ENCODE peak calls at places on chromosome 11, in five cellular contexts. One of them, this sample, is unnamed.

GRCh38 chr11:111719379-111719778 is 46.8 kb downstream of the PPP2R1B start:
- DNase-seq in A549: no peak
- DNase-seq in K562: no peak
- DNase-seq in HepG2: no peak
- DNase-seq in GM12878: no peak
- DNase-seq in this sample: no peak

GRCh38 chr11:35363246-35364100 is 55.9 kb downstream of the SLC1A2 start:
- DNase-seq in A549: no peak
- DNase-seq in K562: no peak
- DNase-seq in HepG2: no peak
- DNase-seq in GM12878: no peak
- DNase-seq in this sample: no peak

GRCh38 chr11:90847268-90847886 is 624.5 kb upstream of the CHORDC1 start:
- DNase-seq in A549: no peak
- DNase-seq in K562: no peak
- DNase-seq in HepG2: no peak
- DNase-seq in GM12878: no peak
- DNase-seq in this sample: no peak

GRCh38 chr11:110897035-110897434 is 184.8 kb upstream of the ARHGAP20 start:
- DNase-seq in A549: no peak
- DNase-seq in K562: no peak
- DNase-seq in HepG2: no peak
- DNase-seq in GM12878: no peak
- DNase-seq in this sample: no peak

GRCh38 chr11:32213223-32213622 is 122.3 kb downstream of the RCN1 start:
- DNase-seq in A549: peak
- DNase-seq in K562: no peak
- DNase-seq in HepG2: no peak
- DNase-seq in GM12878: no peak
- DNase-seq in this sample: peak

GRCh38 chr11:132008226-132008625 is 637.8 kb downstream of the NTM start:
- DNase-seq in A549: no peak
- DNase-seq in K562: no peak
- DNase-seq in HepG2: no peak
- DNase-seq in GM12878: no peak
- DNase-seq in this sample: no peak

GRCh38 chr11:113160652-113161051 is 153.7 kb upstream of the TTC12 start:
- DNase-seq in A549: no peak
- DNase-seq in K562: no peak
- DNase-seq in HepG2: no peak
- DNase-seq in GM12878: no peak
- DNase-seq in this sample: no peak

GRCh38 chr11:86940122-86940777 is 14.9 kb downstream of the FZD4 start:
- DNase-seq in A549: no peak
- DNase-seq in K562: peak
- DNase-seq in HepG2: peak
- DNase-seq in GM12878: no peak
- DNase-seq in this sample: no peak

GRCh38 chr11:279966-280761 is 2.0 kb downstream of the NLRP6 start:
- DNase-seq in A549: peak
- DNase-seq in K562: no peak
- DNase-seq in HepG2: no peak
- DNase-seq in GM12878: no peak
- DNase-seq in this sample: no peak

GRCh38 chr11:110529043-110529442 is 99.3 kb downstream of the FDX1 start:
- DNase-seq in A549: peak
- DNase-seq in K562: peak
- DNase-seq in HepG2: peak
- DNase-seq in GM12878: no peak
- DNase-seq in this sample: peak

GRCh38 chr11:72293391-72293790 is 49.4 kb upstream of the PHOX2A start:
- DNase-seq in A549: no peak
- DNase-seq in K562: no peak
- DNase-seq in HepG2: no peak
- DNase-seq in GM12878: no peak
- DNase-seq in this sample: no peak

GRCh38 chr11:119222308-119222707 is 16.2 kb downstream of the CBL start:
- DNase-seq in A549: no peak
- DNase-seq in K562: no peak
- DNase-seq in HepG2: no peak
- DNase-seq in GM12878: no peak
- DNase-seq in this sample: no peak

GRCh38 chr11:7020183-7020917 is at the start of the genes NLRP14 and ZNF214:
- DNase-seq in A549: peak
- DNase-seq in K562: peak
- DNase-seq in HepG2: peak
- DNase-seq in GM12878: no peak
- DNase-seq in this sample: no peak

GRCh38 chr11:71334191-71334590 is 81.8 kb upstream of the SHANK2 start:
- DNase-seq in A549: no peak
- DNase-seq in K562: no peak
- DNase-seq in HepG2: no peak
- DNase-seq in GM12878: no peak
- DNase-seq in this sample: no peak

GRCh38 chr11:125270711-125271110 is 106.2 kb downstream of the PKNOX2 start:
- DNase-seq in A549: no peak
- DNase-seq in K562: peak
- DNase-seq in HepG2: no peak
- DNase-seq in GM12878: no peak
- DNase-seq in this sample: no peak

GRCh38 chr11:122743093-122743741 is 87.7 kb downstream of the UBASH3B start:
- DNase-seq in A549: no peak
- DNase-seq in K562: no peak
- DNase-seq in HepG2: no peak
- DNase-seq in GM12878: no peak
- DNase-seq in this sample: no peak

GRCh38 chr11:60098508-60098907 is 10.0 kb downstream of the MS4A2 start:
- DNase-seq in A549: peak
- DNase-seq in K562: no peak
- DNase-seq in HepG2: peak
- DNase-seq in GM12878: no peak
- DNase-seq in this sample: no peak

GRCh38 chr11:13963169-13963948 is 836 bp downstream of the SPON1 start:
- DNase-seq in A549: no peak
- DNase-seq in K562: peak
- DNase-seq in HepG2: no peak
- DNase-seq in GM12878: no peak
- DNase-seq in this sample: no peak

GRCh38 chr11:67545280-67545679 is 22.0 kb upstream of the CABP2 start:
- DNase-seq in A549: no peak
- DNase-seq in K562: peak
- DNase-seq in HepG2: peak
- DNase-seq in GM12878: no peak
- DNase-seq in this sample: no peak

GRCh38 chr11:92083123-92083522 is 141.5 kb upstream of the FAT3 start:
- DNase-seq in A549: no peak
- DNase-seq in K562: no peak
- DNase-seq in HepG2: no peak
- DNase-seq in GM12878: no peak
- DNase-seq in this sample: no peak

GRCh38 chr11:123671534-123671933 is 17.1 kb upstream of the SCN3B start:
- DNase-seq in A549: no peak
- DNase-seq in K562: no peak
- DNase-seq in HepG2: no peak
- DNase-seq in GM12878: no peak
- DNase-seq in this sample: no peak

GRCh38 chr11:77046060-77046501 is 11.9 kb downstream of the B3GNT6 start:
- DNase-seq in A549: peak
- DNase-seq in K562: peak
- DNase-seq in HepG2: no peak
- DNase-seq in GM12878: no peak
- DNase-seq in this sample: peak

GRCh38 chr11:81089242-81089641 is 1644.4 kb downstream of the FAM181B start:
- DNase-seq in A549: no peak
- DNase-seq in K562: no peak
- DNase-seq in HepG2: no peak
- DNase-seq in GM12878: no peak
- DNase-seq in this sample: no peak

GRCh38 chr11:64644348-64645242 is 53.6 kb downstream of the SLC22A12 start:
- DNase-seq in A549: no peak
- DNase-seq in K562: peak
- DNase-seq in HepG2: no peak
- DNase-seq in GM12878: no peak
- DNase-seq in this sample: peak

GRCh38 chr11:334264-335033 is 13.8 kb upstream of the IFITM3 start:
- DNase-seq in A549: no peak
- DNase-seq in K562: peak
- DNase-seq in HepG2: no peak
- DNase-seq in GM12878: no peak
- DNase-seq in this sample: peak

GRCh38 chr11:117888140-117888561 is 11.7 kb upstream of the FXYD6 start:
- DNase-seq in A549: no peak
- DNase-seq in K562: no peak
- DNase-seq in HepG2: no peak
- DNase-seq in GM12878: no peak
- DNase-seq in this sample: no peak

GRCh38 chr11:102385053-102385976 is 38.3 kb downstream of the BIRC2 start:
- DNase-seq in A549: no peak
- DNase-seq in K562: peak
- DNase-seq in HepG2: no peak
- DNase-seq in GM12878: no peak
- DNase-seq in this sample: no peak

GRCh38 chr11:12746593-12747097 is 72.4 kb downstream of the TEAD1 start:
- DNase-seq in A549: peak
- DNase-seq in K562: peak
- DNase-seq in HepG2: peak
- DNase-seq in GM12878: no peak
- DNase-seq in this sample: peak

GRCh38 chr11:91158901-91159537 is 936.2 kb upstream of the CHORDC1 start:
- DNase-seq in A549: no peak
- DNase-seq in K562: no peak
- DNase-seq in HepG2: no peak
- DNase-seq in GM12878: no peak
- DNase-seq in this sample: no peak

GRCh38 chr11:57167125-57167839 is 14.5 kb upstream of the LRRC55 start:
- DNase-seq in A549: no peak
- DNase-seq in K562: no peak
- DNase-seq in HepG2: no peak
- DNase-seq in GM12878: no peak
- DNase-seq in this sample: no peak

GRCh38 chr11:79406376-79406775 is 34.5 kb downstream of the TENM4 start:
- DNase-seq in A549: no peak
- DNase-seq in K562: no peak
- DNase-seq in HepG2: no peak
- DNase-seq in GM12878: peak
- DNase-seq in this sample: peak

GRCh38 chr11:109209572-109209971 is 212.4 kb upstream of the C11orf87 start:
- DNase-seq in A549: no peak
- DNase-seq in K562: no peak
- DNase-seq in HepG2: no peak
- DNase-seq in GM12878: no peak
- DNase-seq in this sample: no peak

GRCh38 chr11:21133722-21134121 is 464.3 kb downstream of the NELL1 start:
- DNase-seq in A549: no peak
- DNase-seq in K562: no peak
- DNase-seq in HepG2: no peak
- DNase-seq in GM12878: no peak
- DNase-seq in this sample: no peak

GRCh38 chr11:72766152-72766902 is 14.1 kb upstream of the ARAP1 start:
- DNase-seq in A549: no peak
- DNase-seq in K562: no peak
- DNase-seq in HepG2: peak
- DNase-seq in GM12878: no peak
- DNase-seq in this sample: no peak

GRCh38 chr11:11979487-11980117 is 28.8 kb downstream of the DKK3 start:
- DNase-seq in A549: peak
- DNase-seq in K562: no peak
- DNase-seq in HepG2: no peak
- DNase-seq in GM12878: no peak
- DNase-seq in this sample: no peak

GRCh38 chr11:70826541-70826943 is 425.8 kb downstream of the SHANK2 start:
- DNase-seq in A549: no peak
- DNase-seq in K562: no peak
- DNase-seq in HepG2: no peak
- DNase-seq in GM12878: no peak
- DNase-seq in this sample: no peak

GRCh38 chr11:68433541-68433940 is 27.0 kb upstream of the PPP6R3 start:
- DNase-seq in A549: no peak
- DNase-seq in K562: no peak
- DNase-seq in HepG2: no peak
- DNase-seq in GM12878: no peak
- DNase-seq in this sample: no peak

GRCh38 chr11:44437122-44437521 is 127.2 kb upstream of the ALX4 start:
- DNase-seq in A549: no peak
- DNase-seq in K562: no peak
- DNase-seq in HepG2: no peak
- DNase-seq in GM12878: no peak
- DNase-seq in this sample: no peak
- TF ChIP-seq MYC in A549: no peak
- TF ChIP-seq MYC in K562: no peak
- TF ChIP-seq MYC in HepG2: no peak
- TF ChIP-seq MYC in GM12878: no peak
- TF ChIP-seq MYC in this sample: no peak

GRCh38 chr11:84465040-84465439 is 1162.1 kb downstream of the DLG2 start:
- DNase-seq in A549: no peak
- DNase-seq in K562: no peak
- DNase-seq in HepG2: no peak
- DNase-seq in GM12878: no peak
- DNase-seq in this sample: no peak
- TF ChIP-seq MYC in A549: no peak
- TF ChIP-seq MYC in K562: no peak
- TF ChIP-seq MYC in HepG2: no peak
- TF ChIP-seq MYC in GM12878: no peak
- TF ChIP-seq MYC in this sample: no peak

DNA sequence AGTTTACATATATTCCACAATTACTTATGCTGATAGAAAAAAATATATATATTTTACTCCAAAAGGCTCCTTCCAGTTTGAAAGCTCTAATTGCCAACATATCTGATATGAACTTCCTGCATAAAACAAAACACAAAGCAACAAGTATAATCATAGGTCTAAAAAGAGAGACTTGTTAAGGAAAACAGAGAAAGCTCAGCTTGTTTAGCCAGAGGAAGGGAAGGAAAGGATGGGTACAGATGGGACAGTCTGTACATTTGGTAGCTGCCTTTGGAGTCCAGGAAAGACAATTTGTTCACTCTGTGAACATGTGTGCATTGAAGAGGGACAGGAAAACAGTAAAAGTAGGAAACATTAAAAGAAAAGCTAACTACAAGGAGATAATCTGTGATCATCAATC is 45.7 kb upstream of the AKIP1 start:
- DNase-seq in A549: no peak
- DNase-seq in K562: no peak
- DNase-seq in HepG2: no peak
- DNase-seq in GM12878: no peak
- DNase-seq in this sample: no peak
- TF ChIP-seq MYC in A549: no peak
- TF ChIP-seq MYC in K562: no peak
- TF ChIP-seq MYC in HepG2: no peak
- TF ChIP-seq MYC in GM12878: no peak
- TF ChIP-seq MYC in this sample: no peak

GRCh38 chr11:33478111-33478573 is 221.0 kb downstream of the HIPK3 start:
- DNase-seq in A549: no peak
- DNase-seq in K562: no peak
- DNase-seq in HepG2: peak
- DNase-seq in GM12878: peak
- DNase-seq in this sample: peak
- TF ChIP-seq MYC in A549: no peak
- TF ChIP-seq MYC in K562: no peak
- TF ChIP-seq MYC in HepG2: no peak
- TF ChIP-seq MYC in GM12878: no peak
- TF ChIP-seq MYC in this sample: no peak